ENCODE peak calls at places on chromosome 15, in four cellular contexts. T is activated T-cell treated with anti-CD3 and anti-CD28 coated beads, Interleukin-2, amount 50 U/mL, for 1 hour; R is BJ; X is T-helper 9 cell. W is an unnamed sample.

GRCh38 chr15:31197497-31198414 is 96.2 kb upstream of the TRPM1 start:
- DNase-seq in T (peak), R (no peak), X (peak), W (no peak)

GRCh38 chr15:36004891-36005508 is 459.0 kb upstream of the DPH6 start:
- DNase-seq in T (no peak), R (no peak), X (no peak), W (no peak)

GRCh38 chr15:67242665-67243064 is 11.8 kb downstream of the AAGAB start:
- DNase-seq in T (no peak), R (no peak), X (no peak), W (no peak)

GRCh38 chr15:50228866-50229265 is 36.7 kb downstream of the HDC start:
- DNase-seq in T (no peak), R (no peak), X (no peak), W (no peak)

GRCh38 chr15:91627473-91628309 is 225.8 kb upstream of the SLCO3A1 start:
- DNase-seq in T (no peak), R (no peak), X (no peak), W (no peak)

GRCh38 chr15:40161693-40162401 is 978 bp downstream of the BUB1B start:
- DNase-seq in T (no peak), R (no peak), X (no peak), W (no peak)

GRCh38 chr15:99426431-99427105 is 139.2 kb upstream of the MEF2A start:
- DNase-seq in T (peak), R (no peak), X (no peak), W (no peak)

GRCh38 chr15:70795311-70795665 is 31.9 kb upstream of the UACA start:
- DNase-seq in T (no peak), R (peak), X (no peak), W (peak)

GRCh38 chr15:91516866-91517265 is 336.6 kb upstream of the SLCO3A1 start:
- DNase-seq in T (no peak), R (no peak), X (no peak), W (no peak)

GRCh38 chr15:74156678-74157411 is 16.7 kb upstream of the ISLR start:
- DNase-seq in T (no peak), R (no peak), X (no peak), W (no peak)

GRCh38 chr15:66841953-66842681 is 140.1 kb downstream of the SMAD6 start:
- DNase-seq in T (peak), R (peak), X (peak), W (peak)

GRCh38 chr15:83844742-83845141 is 190.8 kb downstream of the ADAMTSL3 start:
- DNase-seq in T (no peak), R (no peak), X (no peak), W (no peak)

GRCh38 chr15:60582370-60583036 is 103.6 kb upstream of the ICE2 start:
- DNase-seq in T (no peak), R (no peak), X (no peak), W (no peak)

GRCh38 chr15:73983211-73983727 is 8.8 kb downstream of the STOML1 start:
- DNase-seq in T (no peak), R (no peak), X (no peak), W (no peak)

GRCh38 chr15:94526071-94526689 is 294.8 kb downstream of the MCTP2 start:
- DNase-seq in T (no peak), R (no peak), X (no peak), W (no peak)

GRCh38 chr15:50685976-50686467 is 575 bp downstream of the TRPM7 start:
- DNase-seq in T (peak), R (no peak), X (peak), W (no peak)

GRCh38 chr15:93265046-93265658 is 176.1 kb upstream of the RGMA start:
- DNase-seq in T (no peak), R (no peak), X (no peak), W (no peak)

GRCh38 chr15:67922106-67922505 is 82.3 kb upstream of the RNU6-1 start:
- DNase-seq in T (no peak), R (no peak), X (no peak), W (no peak)

GRCh38 chr15:99976811-99977271 is 243.6 kb upstream of the LYSMD4 start:
- DNase-seq in T (no peak), R (no peak), X (no peak), W (no peak)

GRCh38 chr15:64216722-64217428 is 54.1 kb upstream of the PPIB start:
- DNase-seq in T (no peak), R (no peak), X (no peak), W (no peak)

W was measured in AG04449.